ENCODE peak calls at places on chromosomes 6 and 20, in six cellular contexts. V is IMR-90, K is neuronal stem cell, D is H9, M is mesenchymal stem cell, T is H1. A is an unnamed sample.

GRCh38 chr6:149012040-149012545 is 265.3 kb downstream of the UST start:
- DNase-seq in V (peak; percentile 100), K (no peak), T (no peak), M (peak; percentile 94), D (no peak), A (peak; percentile 92)

GRCh38 chr6:99369533-99369932 is 20.1 kb upstream of the FAXC start:
- DNase-seq in T (no peak), K (no peak), M (no peak), D (no peak), V (no peak), A (no peak)

GRCh38 chr6:79394690-79395089 is 142.5 kb downstream of the LCA5 start:
- DNase-seq in V (no peak), M (no peak), K (no peak), D (no peak), T (no peak), A (no peak)

GRCh38 chr20:49661560-49662329 is 51.9 kb downstream of the B4GALT5 start:
- DNase-seq in D (no peak), V (no peak), M (no peak), T (no peak), K (no peak), A (no peak)

GRCh38 chr20:58634121-58634817 is 16.8 kb upstream of the STX16 start:
- DNase-seq in D (no peak), M (peak; percentile 56), V (peak; percentile 92), K (no peak), T (no peak), A (no peak)

GRCh38 chr6:145531032-145531431 is 204.3 kb downstream of the EPM2A start:
- DNase-seq in K (no peak), T (no peak), D (peak; percentile 32), M (no peak), V (no peak), A (no peak)

GRCh38 chr6:159059099-159059498 is 14.3 kb upstream of the TAGAP start:
- DNase-seq in K (no peak), D (no peak), T (no peak), M (no peak), V (no peak), A (no peak)

GRCh38 chr6:3366596-3367413 is 90.0 kb downstream of the SLC22A23 start:
- DNase-seq in M (no peak), T (no peak), K (no peak), D (no peak), V (no peak), A (no peak)

GRCh38 chr6:25660512-25660911 is 8.5 kb downstream of the SCGN start:
- DNase-seq in T (no peak), K (no peak), D (no peak), M (peak; percentile 20), V (peak; percentile 54), A (peak; percentile 25)

GRCh38 chr6:121093928-121094327 is 240.4 kb downstream of the TBC1D32 start:
- DNase-seq in K (no peak), M (peak; percentile 15), V (peak; percentile 76), D (no peak), T (no peak), A (no peak)

GRCh38 chr6:144266091-144266649 is 19.0 kb upstream of the UTRN start:
- DNase-seq in K (peak; percentile 48), D (peak; percentile 64), T (no peak), M (peak; percentile 51), V (peak; percentile 76), A (peak; percentile 86)

GRCh38 chr20:58160451-58161051 is 67.9 kb downstream of the ANKRD60 start:
- DNase-seq in D (no peak), V (peak; percentile 17), M (no peak), T (no peak), K (no peak), A (peak; percentile 14)

GRCh38 chr20:10369723-10370090 is 64.3 kb downstream of the MKKS start:
- DNase-seq in M (no peak), K (no peak), V (peak; percentile 37), T (no peak), D (no peak), A (no peak)

GRCh38 chr6:147695819-147696218 is 187.3 kb downstream of the SAMD5 start:
- DNase-seq in K (no peak), M (no peak), D (no peak), V (no peak), T (no peak), A (no peak)

GRCh38 chr20:37552415-37552814 is 24.7 kb upstream of the BLCAP start:
- DNase-seq in K (no peak), T (no peak), V (peak; percentile 13), D (no peak), M (peak; percentile 36), A (no peak)

GRCh38 chr6:19870322-19870721 is 33.2 kb downstream of the ID4 start:
- DNase-seq in V (no peak), K (no peak), T (no peak), D (no peak), M (no peak), A (no peak)

GRCh38 chr6:2020909-2021308 is 224.5 kb downstream of the GMDS start:
- DNase-seq in M (no peak), D (no peak), K (no peak), V (peak; percentile 58), T (no peak), A (no peak)

GRCh38 chr6:162173448-162173847 is 554.1 kb downstream of the PRKN start:
- DNase-seq in M (no peak), T (no peak), V (no peak), D (no peak), K (no peak), A (no peak)

GRCh38 chr6:157493173-157493572 is 112.2 kb downstream of the ZDHHC14 start:
- DNase-seq in M (no peak), K (no peak), D (no peak), T (no peak), V (no peak), A (no peak)

GRCh38 chr20:60453847-60454246 is 495.6 kb downstream of the CDH26 start:
- DNase-seq in D (peak; percentile 72), V (no peak), M (no peak), T (peak; percentile 36), K (peak; percentile 4), A (no peak)

GRCh38 chr6:3734023-3734422 is 17.5 kb downstream of the PXDC1 start:
- DNase-seq in T (no peak), M (no peak), V (no peak), K (no peak), D (no peak), A (no peak)

GRCh38 chr6:127146935-127147334 is 28.5 kb downstream of the RSPO3 start:
- DNase-seq in V (peak; percentile 82), T (peak; percentile 10), K (no peak), M (peak; percentile 80), D (peak; percentile 28), A (peak; percentile 4)

GRCh38 chr6:106715922-106716321 is 86.5 kb downstream of the QRSL1 start:
- DNase-seq in T (no peak), K (no peak), V (no peak), M (no peak), D (no peak), A (no peak)

GRCh38 chr6:12602951-12603710 is 113.4 kb upstream of the PHACTR1 start:
- DNase-seq in M (peak; percentile 63), D (no peak), T (no peak), V (peak; percentile 77), K (no peak), A (peak; percentile 76)

GRCh38 chr20:32898721-32899120 is 40.0 kb downstream of the EFCAB8 start:
- DNase-seq in K (no peak), T (no peak), V (peak; percentile 56), D (no peak), M (peak; percentile 3), A (peak; percentile 69)

GRCh38 chr6:70590387-70590786 is 23.7 kb downstream of the SDHAF4 start:
- DNase-seq in V (no peak), D (no peak), T (no peak), M (no peak), K (no peak), A (peak; percentile 60)

GRCh38 chr20:3691306-3691705 is 9.5 kb upstream of the ADAM33 start:
- DNase-seq in T (no peak), V (no peak), M (no peak), D (no peak), K (no peak), A (no peak)

GRCh38 chr6:129519750-129520149 is 190.2 kb downstream of the ARHGAP18 start:
- DNase-seq in D (no peak), T (no peak), V (no peak), K (no peak), M (no peak), A (no peak)

GRCh38 chr20:1224205-1224604 is 1.6 kb upstream of the RAD21L1 start:
- DNase-seq in T (no peak), M (no peak), K (no peak), D (no peak), V (no peak), A (no peak)

GRCh38 chr20:1229541-1229940 is 3.7 kb downstream of the RAD21L1 start:
- DNase-seq in K (no peak), D (no peak), T (no peak), V (no peak), M (no peak), A (no peak)

GRCh38 chr20:1227121-1227582 is 1.3 kb downstream of the RAD21L1 start:
- DNase-seq in M (no peak), K (no peak), D (no peak), V (no peak), T (no peak), A (no peak)

GRCh38 chr20:1225263-1225728 is 548 bp upstream of the RAD21L1 start:
- DNase-seq in K (no peak), D (no peak), T (no peak), M (no peak), V (no peak), A (no peak)

GRCh38 chr20:1225729-1226313 is at the start of gene RAD21L1:
- DNase-seq in K (peak; percentile 81), V (peak; percentile 60), M (peak; percentile 80), T (peak; percentile 65), D (peak; percentile 95), A (peak; percentile 59)
- H2AFZ ChIP-seq in K (peak within 1 kb of the TSS; percentile 100), V (peak within 1 kb of the TSS; percentile 96), M (peak within 1 kb of the TSS; percentile 86), T (peak within 1 kb of the TSS; percentile 100), D (peak within 1 kb of the TSS; percentile 3), A (peak within 1 kb of the TSS; percentile 42)

GRCh38 chr20:41059236-41059635 is 30.6 kb downstream of the TOP1 start:
- DNase-seq in V (no peak), K (no peak), T (no peak), M (no peak), D (no peak), A (no peak)
- H3K18ac ChIP-seq in V (no peak overlapping the region), K (no peak overlapping the region), T (no peak overlapping the region), M (no peak overlapping the region), D (no peak overlapping the region), A (no peak overlapping the region)

DNA sequence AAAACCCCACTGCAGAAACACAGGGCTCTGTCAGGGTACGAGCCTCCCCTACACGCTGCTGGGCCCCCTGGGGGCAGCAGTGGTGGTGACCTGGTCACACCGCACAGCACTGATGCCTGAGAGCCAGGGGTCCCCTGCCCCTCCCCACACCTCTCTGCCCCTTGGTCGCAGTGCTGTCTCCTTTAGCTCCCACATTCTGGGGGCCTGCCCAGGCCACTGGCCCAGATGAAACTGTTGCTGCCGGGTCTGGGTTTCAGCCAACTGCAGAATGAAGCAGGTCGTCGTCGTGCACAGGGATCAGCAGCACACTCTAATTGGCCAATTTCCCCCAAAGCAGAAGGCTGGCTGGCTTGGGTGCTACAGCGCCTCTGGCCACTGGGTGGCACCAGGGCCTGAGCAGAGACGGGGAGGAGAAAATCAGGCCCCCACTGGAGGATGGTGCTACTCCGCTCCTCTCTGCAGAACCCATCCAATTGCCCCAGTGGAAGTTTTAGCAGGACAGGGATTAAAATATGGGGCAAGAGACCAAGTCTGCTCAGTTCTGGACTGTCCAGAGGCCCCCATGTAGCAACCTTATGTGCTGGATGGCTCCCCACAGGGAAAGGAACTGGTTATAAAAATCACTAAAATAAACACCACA is 26.1 kb downstream of the DIDO1 start:
- DNase-seq in M (peak; percentile 77), T (peak; percentile 51), V (peak; percentile 64), D (peak; percentile 93), K (peak; percentile 71), A (peak; percentile 80)
- H2BK120ac ChIP-seq in M (no peak overlapping the region), T (no peak overlapping the region), V (no peak overlapping the region), D (no peak overlapping the region), K (no peak overlapping the region), A (no peak overlapping the region)

GRCh38 chr6:18388252-18388651 is 1.1 kb downstream of the RNF144B start:
- DNase-seq in M (no peak), K (no peak), D (no peak), T (no peak), V (no peak), A (no peak)
- H2AFZ ChIP-seq in M (no peak overlapping the region), K (no peak overlapping the region), D (no peak overlapping the region), T (no peak overlapping the region), V (no peak overlapping the region), A (no peak overlapping the region)